ENCODE peak calls at places on chromosomes 13 and 19, in ten cellular contexts. T is upper lobe of right lung, C is colonic mucosa, A is memory B cell, E is activated T-cell treated with anti-CD3 and anti-CD28 coated beads for 1 hour, Q is CD14-positive monocyte, S is anterior cingulate cortex, G is transverse colon, N is mucosa of descending colon, U is GDM1. M is an unnamed sample.

GRCh38 chr19:6446452-6446851 is 12.9 kb upstream of the SLC25A41 start:
- DNase-seq in S (no peak), U (no peak), C (no peak), E (no peak), T (no peak), Q (no peak), A (no peak), G (no peak), N (no peak), M (no peak)

GRCh38 chr13:24724714-24725113 is 39.3 kb upstream of the RNF17 start:
- DNase-seq in U (no peak), T (no peak), G (no peak), N (no peak), Q (no peak), E (no peak), A (no peak), C (no peak), S (no peak), M (no peak)

GRCh38 chr19:14475251-14476073 is at the start of gene PTGER1:
- DNase-seq in U (no peak), T (no peak), S (no peak), N (no peak), G (no peak), E (no peak), A (no peak), C (peak), Q (no peak), M (peak)

GRCh38 chr19:18603255-18603957 is 3.2 kb downstream of the CRLF1 start:
- DNase-seq in E (no peak), S (no peak), T (no peak), G (no peak), Q (no peak), A (no peak), C (no peak), N (peak), U (no peak), M (no peak)

GRCh38 chr13:80012281-80012680 is 328.6 kb downstream of the SPRY2 start:
- DNase-seq in Q (no peak), A (no peak), C (no peak), G (no peak), N (peak), E (no peak), U (no peak), S (no peak), T (no peak), M (no peak)

GRCh38 chr19:7862413-7862951 is 11.7 kb downstream of the PRR36 start:
- DNase-seq in E (peak), A (no peak), C (peak), G (peak), Q (no peak), U (no peak), N (peak), T (peak), S (no peak), M (no peak)

GRCh38 chr19:41575998-41576397 is at the start of gene CEACAM21:
- DNase-seq in S (no peak), Q (peak), A (peak), G (peak), E (no peak), C (peak), N (peak), T (peak), U (peak), M (no peak)

GRCh38 chr13:94968040-94968756 is 255.9 kb upstream of the SOX21 start:
- DNase-seq in C (no peak), S (peak), Q (no peak), N (no peak), E (no peak), T (no peak), A (no peak), G (no peak), U (no peak), M (no peak)

GRCh38 chr19:8108560-8109445 is 40.6 kb downstream of the FBN3 start:
- DNase-seq in N (no peak), T (no peak), G (no peak), A (no peak), U (no peak), E (no peak), S (no peak), C (no peak), Q (no peak), M (no peak)

GRCh38 chr19:11963566-11964355 is 1.1 kb upstream of the ZNF763 start:
- DNase-seq in S (peak), A (peak), N (peak), G (peak), U (peak), C (peak), Q (peak), T (peak), E (peak), M (peak)

GRCh38 chr13:93687261-93687660 is 460.7 kb downstream of the GPC6 start:
- DNase-seq in S (no peak), N (no peak), A (no peak), Q (no peak), C (no peak), E (no peak), T (no peak), U (no peak), G (no peak), M (no peak)

GRCh38 chr13:98370806-98371553 is 193.9 kb upstream of the RNF113B start:
- DNase-seq in Q (no peak), U (no peak), N (peak), S (no peak), A (no peak), G (peak), T (no peak), C (no peak), E (no peak), M (no peak)

GRCh38 chr13:39038569-39038898 is 278 bp downstream of the NHLRC3 start:
- DNase-seq in Q (no peak), A (no peak), C (peak), E (peak), S (no peak), G (peak), N (peak), U (no peak), T (no peak), M (no peak)

GRCh38 chr19:46716672-46717033 is 261 bp downstream of the PRKD2 start:
- DNase-seq in C (no peak), T (no peak), N (no peak), Q (no peak), S (no peak), A (no peak), G (no peak), E (no peak), U (no peak), M (no peak)

GRCh38 chr19:4120933-4121612 is 2.8 kb downstream of the MAP2K2 start:
- DNase-seq in S (no peak), T (no peak), G (no peak), E (no peak), U (no peak), N (no peak), C (no peak), Q (no peak), A (no peak), M (no peak)

GRCh38 chr19:43532962-43533545 is at the start of gene ZNF575:
- DNase-seq in C (peak), E (peak), U (peak), A (peak), S (peak), G (peak), Q (peak), T (peak), N (peak), M (peak)

GRCh38 chr13:52043675-52044074 is 19.2 kb downstream of the UTP14C start:
- DNase-seq in U (no peak), T (no peak), Q (no peak), G (no peak), N (no peak), S (no peak), A (no peak), E (no peak), C (no peak), M (no peak)

GRCh38 chr13:52104624-52105023 is 24.2 kb downstream of the NEK5 start:
- DNase-seq in N (no peak), U (no peak), S (no peak), T (no peak), G (no peak), E (no peak), Q (no peak), A (no peak), C (no peak), M (no peak)